ENCODE peak calls at places on chromosomes 1 and 21, in seven cellular contexts. K, Y, P, D, H, V and A are unnamed samples.

GRCh38 chr1:108901106-108901505 is 24.3 kb downstream of the GPSM2 start:
- DNase-seq in K (no peak), Y (no peak), P (no peak), D (no peak), H (no peak), V (no peak), A (no peak)

GRCh38 chr21:36811762-36812161 is 112.8 kb downstream of the SIM2 start:
- DNase-seq in K (no peak), Y (no peak), P (no peak), D (no peak), H (no peak), V (no peak), A (no peak)

GRCh38 chr1:39453603-39454002 is 37.8 kb upstream of the BMP8A start:
- DNase-seq in K (peak), Y (no peak), P (no peak), D (no peak), H (peak), V (no peak), A (no peak)

GRCh38 chr1:223246468-223246867 is 103.4 kb upstream of the TLR5 start:
- DNase-seq in K (no peak), Y (no peak), P (no peak), D (no peak), H (no peak), V (no peak), A (no peak)

GRCh38 chr1:53527368-53527767 is 68.2 kb downstream of the DMRTB1 start:
- DNase-seq in K (peak), Y (no peak), P (no peak), D (no peak), H (no peak), V (no peak), A (no peak)

GRCh38 chr1:179217943-179218507 is 11.5 kb downstream of the ABL2 start:
- DNase-seq in K (no peak), Y (no peak), P (no peak), D (no peak), H (peak), V (peak), A (no peak)

GRCh38 chr1:99529002-99529401 is 116.9 kb upstream of the PALMD start:
- DNase-seq in K (no peak), Y (no peak), P (no peak), D (no peak), H (no peak), V (no peak), A (no peak)

GRCh38 chr1:59150537-59151386 is 146.1 kb upstream of the FGGY start:
- DNase-seq in K (peak), Y (peak), P (peak), D (peak), H (peak), V (peak), A (peak)

GRCh38 chr1:6351480-6352137 is 42.0 kb downstream of the ACOT7 start:
- DNase-seq in K (no peak), Y (no peak), P (no peak), D (no peak), H (no peak), V (peak), A (no peak)

GRCh38 chr21:34187935-34188334 is 114.6 kb downstream of the MRPS6 start:
- DNase-seq in K (no peak), Y (no peak), P (no peak), D (no peak), H (no peak), V (no peak), A (no peak)

GRCh38 chr1:11741482-11741881 is 5.5 kb downstream of the AGTRAP start:
- DNase-seq in K (no peak), Y (no peak), P (no peak), D (no peak), H (no peak), V (no peak), A (no peak)

GRCh38 chr1:27650527-27651175 is 15.7 kb upstream of the FGR start:
- DNase-seq in K (peak), Y (no peak), P (peak), D (no peak), H (peak), V (no peak), A (peak)

GRCh38 chr1:33435096-33435820 is 4.4 kb upstream of the PHC2 start:
- DNase-seq in K (peak), Y (no peak), P (no peak), D (no peak), H (peak), V (no peak), A (peak)

GRCh38 chr1:211332839-211333238 is 6.2 kb downstream of the TRAF5 start:
- DNase-seq in K (no peak), Y (no peak), P (no peak), D (no peak), H (no peak), V (no peak), A (no peak)

GRCh38 chr1:234272656-234273312 is 100.5 kb upstream of the COA6 start:
- DNase-seq in K (no peak), Y (no peak), P (no peak), D (no peak), H (no peak), V (no peak), A (no peak)

GRCh38 chr1:59116920-59117542 is 179.9 kb upstream of the FGGY start:
- DNase-seq in K (peak), Y (no peak), P (no peak), D (no peak), H (peak), V (no peak), A (peak)

GRCh38 chr1:41659903-41660302 is 175.4 kb upstream of the EDN2 start:
- DNase-seq in K (no peak), Y (no peak), P (no peak), D (no peak), H (no peak), V (no peak), A (no peak)

GRCh38 chr1:6957341-6957740 is 172.1 kb downstream of the CAMTA1 start:
- DNase-seq in K (no peak), Y (no peak), P (no peak), D (no peak), H (no peak), V (no peak), A (no peak)

GRCh38 chr1:235642021-235642942 is 7.3 kb downstream of the GNG4 start:
- DNase-seq in K (peak), Y (no peak), P (peak), D (peak), H (peak), V (no peak), A (no peak)

GRCh38 chr1:25675729-25676476 is 59.3 kb downstream of the MAN1C1 start:
- DNase-seq in K (no peak), Y (no peak), P (no peak), D (no peak), H (no peak), V (no peak), A (no peak)

GRCh38 chr1:27358928-27359313 is 7.8 kb downstream of the MAP3K6 start:
- DNase-seq in K (no peak), Y (no peak), P (no peak), D (no peak), H (no peak), V (no peak), A (no peak)

GRCh38 chr1:201307760-201308499 is 24.6 kb downstream of the PKP1 start:
- DNase-seq in K (no peak), Y (no peak), P (no peak), D (no peak), H (no peak), V (no peak), A (no peak)

GRCh38 chr1:35603941-35604340 is 30.8 kb downstream of the TFAP2E start:
- DNase-seq in K (peak), Y (no peak), P (no peak), D (no peak), H (peak), V (no peak), A (no peak)

GRCh38 chr21:42590431-42591131 is 62.8 kb upstream of the PDE9A start:
- DNase-seq in K (no peak), Y (no peak), P (no peak), D (no peak), H (no peak), V (no peak), A (no peak)

GRCh38 chr1:212606734-212607205 is 1.8 kb upstream of the ATF3 start:
- DNase-seq in K (no peak), Y (peak), P (peak), D (peak), H (no peak), V (peak), A (no peak)

GRCh38 chr1:36458910-36459309 is 5.3 kb downstream of the MRPS15 start:
- DNase-seq in K (no peak), Y (no peak), P (no peak), D (no peak), H (no peak), V (no peak), A (no peak)

GRCh38 chr1:245154429-245155185 is at the start of gene KIF26B:
- DNase-seq in K (peak), Y (peak), P (peak), D (peak), H (peak), V (peak), A (peak)

GRCh38 chr1:204863024-204863423 is 7.6 kb upstream of the NFASC start:
- DNase-seq in K (no peak), Y (no peak), P (no peak), D (no peak), H (no peak), V (peak), A (no peak)

GRCh38 chr1:236035681-236036101 is 29.2 kb downstream of the NID1 start:
- DNase-seq in K (no peak), Y (no peak), P (no peak), D (no peak), H (no peak), V (no peak), A (no peak)

GRCh38 chr1:246528933-246529731 is 22.1 kb upstream of the SMYD3 start:
- DNase-seq in K (no peak), Y (no peak), P (no peak), D (no peak), H (no peak), V (no peak), A (no peak)

GRCh38 chr1:59971464-59971911 is 44.9 kb upstream of the CYP2J2 start:
- DNase-seq in K (peak), Y (peak), P (peak), D (peak), H (peak), V (peak), A (peak)

GRCh38 chr1:26887125-26887524 is 3.0 kb downstream of the GPN2 start:
- DNase-seq in K (peak), Y (no peak), P (peak), D (peak), H (peak), V (no peak), A (peak)

GRCh38 chr1:62732327-62732726 is 44.1 kb upstream of the DOCK7 start:
- DNase-seq in K (no peak), Y (no peak), P (peak), D (no peak), H (no peak), V (no peak), A (no peak)

GRCh38 chr1:61887921-61888564 is 145.8 kb downstream of the PATJ start:
- DNase-seq in K (no peak), Y (no peak), P (no peak), D (no peak), H (peak), V (peak), A (no peak)

GRCh38 chr1:11067716-11068495 is 8.1 kb upstream of the SRM start:
- DNase-seq in K (no peak), Y (no peak), P (no peak), D (no peak), H (no peak), V (no peak), A (no peak)

GRCh38 chr1:199851453-199851852 is 176.1 kb upstream of the NR5A2 start:
- DNase-seq in K (no peak), Y (no peak), P (peak), D (no peak), H (no peak), V (no peak), A (no peak)

GRCh38 chr1:76229279-76229977 is 154.9 kb downstream of the ST6GALNAC3 start:
- DNase-seq in K (no peak), Y (no peak), P (no peak), D (no peak), H (no peak), V (no peak), A (no peak)

GRCh38 chr1:212944209-212944901 is 6.0 kb upstream of the VASH2 start:
- DNase-seq in K (no peak), Y (no peak), P (no peak), D (no peak), H (no peak), V (no peak), A (no peak)

GRCh38 chr21:32083175-32083574 is 195.7 kb downstream of the MIS18A start:
- DNase-seq in K (no peak), Y (no peak), P (no peak), D (peak), H (peak), V (no peak), A (no peak)

GRCh38 chr1:228283043-228283371 is 75.2 kb downstream of the OBSCN start:
- DNase-seq in K (no peak), Y (no peak), P (no peak), D (no peak), H (no peak), V (no peak), A (no peak)
- TF ChIP-seq CTCF in K (no peak), Y (no peak), P (no peak), D (no peak), H (no peak), V (no peak), A (no peak)

GRCh38 chr21:44618504-44618903 is 6.6 kb downstream of the KRTAP10-8 start:
- DNase-seq in K (peak), Y (peak), P (no peak), D (no peak), H (peak), V (peak), A (no peak)
- TF ChIP-seq CTCF in K (peak), Y (peak), P (no peak), D (no peak), H (peak), V (peak), A (peak)

GRCh38 chr1:181587870-181588438 is 104.6 kb downstream of the CACNA1E start:
- DNase-seq in K (no peak), Y (no peak), P (no peak), D (peak), H (no peak), V (no peak), A (no peak)
- TF ChIP-seq CTCF in K (no peak), Y (peak), P (peak), D (no peak), H (no peak), V (no peak), A (no peak)

GRCh38 chr1:154624756-154625643 is 17.0 kb upstream of the ADAR start:
- DNase-seq in K (peak), Y (no peak), P (no peak), D (no peak), H (peak), V (no peak), A (peak)
- TF ChIP-seq CTCF in K (peak), Y (no peak), P (no peak), D (no peak), H (no peak), V (no peak), A (peak)

GRCh38 chr1:23168462-23169218 is at the start of gene LUZP1:
- DNase-seq in K (peak), Y (peak), P (peak), D (peak), H (peak), V (peak), A (peak)
- TF ChIP-seq CTCF in K (no peak), Y (no peak), P (no peak), D (no peak), H (no peak), V (no peak), A (no peak)

DNA sequence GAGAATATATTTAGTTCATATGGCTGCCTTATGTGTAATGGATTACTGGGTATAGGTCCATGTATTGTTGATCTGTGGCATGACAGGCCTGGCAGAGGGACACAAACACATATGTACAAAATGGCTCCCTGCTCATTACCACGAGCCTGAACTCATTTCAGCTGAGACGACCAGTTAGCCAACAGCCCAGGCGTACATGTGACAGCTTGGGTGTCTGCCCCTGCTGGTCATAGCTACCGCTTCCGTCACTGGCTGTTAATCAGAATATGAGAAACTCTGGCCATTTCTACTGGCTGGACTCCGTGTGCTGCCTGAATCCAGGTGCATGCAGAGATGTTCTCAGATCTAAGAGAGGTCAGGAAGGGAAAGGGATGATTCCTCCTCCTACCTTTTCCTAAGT is 144.4 kb downstream of the PBX1 start:
- DNase-seq in K (no peak), Y (no peak), P (no peak), D (no peak), H (no peak), V (no peak), A (no peak)
- TF ChIP-seq CTCF in K (no peak), Y (peak), P (no peak), D (no peak), H (no peak), V (no peak), A (peak)

GRCh38 chr1:91020967-91021685 is 709 bp downstream of the ZNF644 start:
- DNase-seq in K (peak), Y (peak), P (peak), D (peak), H (peak), V (peak), A (peak)

GRCh38 chr1:91020486-91020885 is 1.3 kb downstream of the ZNF644 start:
- DNase-seq in K (no peak), Y (no peak), P (no peak), D (no peak), H (peak), V (no peak), A (no peak)

GRCh38 chr1:91015358-91015780 is 6.5 kb downstream of the ZNF644 start:
- DNase-seq in K (no peak), Y (no peak), P (no peak), D (no peak), H (no peak), V (no peak), A (no peak)

GRCh38 chr1:91015794-91016550 is 5.9 kb downstream of the ZNF644 start:
- DNase-seq in K (peak), Y (no peak), P (peak), D (no peak), H (no peak), V (no peak), A (no peak)

GRCh38 chr1:91018006-91018405 is 3.8 kb downstream of the ZNF644 start:
- DNase-seq in K (no peak), Y (no peak), P (no peak), D (peak), H (peak), V (no peak), A (no peak)
- TF ChIP-seq CTCF in K (peak), Y (peak), P (peak), D (peak), H (peak), V (peak), A (peak)